ENCODE peak calls at places on chromosomes 16 and 17, in five cellular contexts. L is MCF 10A, M is astrocyte of the cerebellum, A is neural progenitor cell, N is spleen. K is an unnamed sample.

GRCh38 chr16:31052131-31052530 is 18.8 kb downstream of the STX4 start:
- DNase-seq in L (peak), A (no peak), N (no peak), M (peak), K (no peak)

GRCh38 chr16:15993128-15993527 is 43.7 kb downstream of the ABCC1 start:
- DNase-seq in N (no peak), L (no peak), M (no peak), A (no peak), K (no peak)

GRCh38 chr17:69978056-69978646 is 96.9 kb upstream of the KCNJ16 start:
- DNase-seq in A (no peak), N (no peak), M (no peak), L (no peak), K (no peak)

GRCh38 chr16:66590322-66590721 is 11.1 kb downstream of the CMTM2 start:
- DNase-seq in L (no peak), M (no peak), N (no peak), A (no peak), K (no peak)

GRCh38 chr17:48723555-48724239 is 712 bp downstream of the PRAC2 start:
- DNase-seq in N (no peak), M (no peak), L (no peak), A (peak), K (no peak)

GRCh38 chr16:53417011-53417410 is 17.3 kb upstream of the RBL2 start:
- DNase-seq in N (no peak), L (peak), A (no peak), M (no peak), K (no peak)

GRCh38 chr17:75893305-75894048 is 3.3 kb downstream of the TRIM65 start:
- DNase-seq in L (no peak), A (no peak), M (no peak), N (no peak), K (no peak)

GRCh38 chr16:67055712-67056487 is 27.0 kb downstream of the CBFB start:
- DNase-seq in N (no peak), A (no peak), M (peak), L (peak), K (no peak)

GRCh38 chr17:31778538-31778937 is 80.5 kb downstream of the COPRS start:
- DNase-seq in N (no peak), L (no peak), M (no peak), A (no peak), K (no peak)

GRCh38 chr16:3669067-3669466 is 14.6 kb downstream of the DNASE1 start:
- DNase-seq in A (no peak), L (no peak), M (no peak), N (no peak), K (no peak)

GRCh38 chr17:70127221-70127873 is 42.0 kb upstream of the KCNJ2 start:
- DNase-seq in L (no peak), A (no peak), M (no peak), N (no peak), K (no peak)

GRCh38 chr17:71975998-71976649 is 144.7 kb upstream of the SOX9 start:
- DNase-seq in N (no peak), L (peak), A (peak), M (peak), K (peak)

GRCh38 chr17:75319818-75320691 is 30.8 kb upstream of the SLC25A19 start:
- DNase-seq in M (peak), A (no peak), N (peak), L (no peak), K (no peak)

GRCh38 chr16:1821861-1822611 is 4.6 kb downstream of the HAGH start:
- DNase-seq in L (no peak), M (no peak), N (peak), A (no peak), K (no peak)

GRCh38 chr17:42200702-42201101 is 6.4 kb upstream of the GHDC start:
- DNase-seq in L (no peak), M (no peak), A (no peak), N (no peak), K (no peak)

GRCh38 chr17:61484174-61484573 is 32.0 kb downstream of the TBX4 start:
- DNase-seq in M (no peak), A (no peak), L (no peak), N (no peak), K (no peak)

GRCh38 chr17:54046570-54046969 is 223.8 kb downstream of the KIF2B start:
- DNase-seq in A (no peak), M (no peak), L (no peak), N (no peak), K (no peak)

GRCh38 chr17:47665655-47666054 is 15.9 kb downstream of the KPNB1 start:
- DNase-seq in M (no peak), L (peak), A (no peak), N (no peak), K (no peak)

GRCh38 chr16:24132048-24132796 is 123.9 kb upstream of the CACNG3 start:
- DNase-seq in L (no peak), A (no peak), N (no peak), M (no peak), K (no peak)

GRCh38 chr16:24131294-24131693 is 124.8 kb upstream of the CACNG3 start:
- DNase-seq in L (no peak), A (no peak), M (no peak), N (no peak), K (no peak)

GRCh38 chr16:24132797-24133155 is 123.4 kb upstream of the CACNG3 start:
- DNase-seq in M (no peak), N (no peak), A (no peak), L (no peak), K (no peak)

GRCh38 chr16:24130494-24131085 is 125.5 kb upstream of the CACNG3 start:
- DNase-seq in M (no peak), A (peak), L (no peak), N (no peak), K (no peak)

DNA sequence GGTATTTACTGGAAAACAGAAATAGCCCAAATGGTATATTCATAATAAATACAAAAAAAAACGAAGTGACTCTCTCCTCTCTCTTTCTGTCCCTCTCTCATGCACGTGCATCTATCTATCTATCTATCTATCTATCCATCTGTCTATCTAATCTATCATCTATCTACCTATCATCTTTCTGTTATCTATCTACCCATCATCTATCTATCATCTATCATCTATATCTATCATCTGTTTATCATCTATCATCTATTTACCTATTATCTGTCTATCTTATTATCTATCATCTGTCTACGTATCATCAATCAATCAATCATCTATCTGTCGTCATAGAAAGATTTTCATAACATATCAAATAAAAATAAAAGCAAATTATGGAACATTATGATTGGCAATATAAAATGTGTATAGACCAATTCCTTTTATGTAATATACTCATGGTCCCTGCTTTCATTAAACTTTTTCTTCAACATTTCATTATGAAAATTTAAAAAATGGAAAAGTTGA is 126.7 kb upstream of the CACNG3 start:
- DNase-seq in N (no peak), M (no peak), A (no peak), L (no peak), K (no peak)
- TF ChIP-seq CTCF in N (no peak), M (no peak), A (no peak), L (no peak), K (no peak)

DNA sequence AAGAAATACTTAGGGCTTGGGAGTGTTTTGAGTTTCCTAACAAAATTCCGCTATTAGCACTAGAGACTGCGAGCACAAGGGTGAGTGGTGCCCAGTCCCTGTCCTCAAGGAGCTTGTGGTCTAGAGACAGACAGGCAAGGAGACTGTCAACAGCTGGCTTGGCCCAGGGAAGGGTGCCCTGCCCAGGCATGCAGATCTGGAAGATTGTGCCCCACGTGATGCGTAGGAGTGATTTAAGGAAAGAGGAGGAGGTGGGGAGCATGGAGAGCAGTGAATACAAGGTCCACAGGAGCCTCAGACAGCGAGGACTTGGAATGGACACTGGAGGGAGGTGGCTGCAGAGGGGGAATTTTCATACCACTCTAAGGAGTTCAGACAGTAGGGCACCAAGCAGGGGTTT is 25.0 kb downstream of the SCPEP1 start:
- DNase-seq in A (no peak), L (peak), N (no peak), M (no peak), K (no peak)
- TF ChIP-seq CTCF in A (no peak), L (no peak), N (no peak), M (no peak), K (no peak)

GRCh38 chr17:19763416-19763815 is 15.3 kb upstream of the ALDH3A1 start:
- DNase-seq in M (no peak), A (no peak), N (peak), L (no peak), K (no peak)

GRCh38 chr17:19766016-19766415 is 17.9 kb upstream of the ALDH3A1 start:
- DNase-seq in N (no peak), L (no peak), A (no peak), M (no peak), K (no peak)

GRCh38 chr17:19769946-19770652 is 22.0 kb upstream of the ALDH3A1 start:
- DNase-seq in L (no peak), M (no peak), N (no peak), A (no peak), K (no peak)

GRCh38 chr17:19768046-19768782 is 20.1 kb upstream of the ALDH3A1 start:
- DNase-seq in A (no peak), N (no peak), M (no peak), L (no peak), K (no peak)

DNA sequence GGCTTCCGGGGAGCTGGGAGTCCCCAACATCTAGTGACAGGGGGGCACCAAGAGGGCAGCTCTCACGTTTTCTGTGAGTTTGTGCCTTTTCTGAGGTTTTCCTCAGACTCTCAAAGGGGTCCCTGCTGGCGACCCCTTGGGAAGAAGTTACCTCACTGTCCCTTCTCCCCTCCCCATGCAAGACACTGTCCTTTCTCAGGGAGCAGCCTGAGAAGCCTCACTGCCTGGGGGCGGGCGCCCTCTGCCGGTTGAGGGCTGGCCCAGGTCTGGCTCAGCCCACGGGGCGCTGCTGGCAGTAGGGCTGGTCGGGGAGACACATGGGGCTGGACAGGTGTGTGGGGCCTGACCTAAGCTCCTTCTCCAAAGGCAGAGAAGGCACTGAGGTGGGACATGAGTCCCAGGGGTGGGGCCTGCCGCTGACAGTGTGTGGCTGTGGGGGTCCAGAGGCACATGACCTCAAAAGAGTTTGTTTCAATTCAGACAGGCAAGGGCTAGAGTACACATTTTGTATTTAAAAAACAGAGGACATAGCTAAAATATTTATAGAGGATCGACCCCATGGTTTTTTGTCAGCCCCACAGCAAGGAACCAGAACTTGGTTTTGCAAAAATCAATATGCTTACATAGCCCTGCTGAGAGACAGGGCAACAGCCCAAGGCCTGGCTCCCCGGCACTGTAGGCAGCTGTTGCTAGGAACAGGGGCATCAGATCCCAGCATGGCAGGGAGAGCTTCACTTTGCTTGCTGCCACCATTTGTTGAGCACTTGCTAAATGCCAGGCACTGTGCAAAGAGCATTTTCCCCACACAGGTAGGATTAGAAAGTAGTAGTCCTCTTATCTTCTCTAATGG is 18.5 kb upstream of the ALDH3A1 start:
- DNase-seq in L (peak), M (no peak), N (peak), A (peak), K (peak)
- TF ChIP-seq CTCF in L (peak), M (peak), N (peak), A (peak), K (peak)

GRCh38 chr16:5505093-5505887 is 407.7 kb upstream of the EEF2KMT start:
- DNase-seq in N (no peak), M (no peak), L (no peak), A (no peak), K (no peak)

GRCh38 chr16:5500526-5500925 is 402.9 kb upstream of the EEF2KMT start:
- DNase-seq in N (no peak), L (no peak), A (no peak), M (no peak), K (no peak)

GRCh38 chr16:5502944-5503343 is 405.3 kb upstream of the EEF2KMT start:
- DNase-seq in L (no peak), N (no peak), A (no peak), M (no peak), K (no peak)

GRCh38 chr16:5504028-5504758 is 406.6 kb upstream of the EEF2KMT start:
- DNase-seq in M (peak), A (no peak), N (no peak), L (no peak), K (no peak)

DNA sequence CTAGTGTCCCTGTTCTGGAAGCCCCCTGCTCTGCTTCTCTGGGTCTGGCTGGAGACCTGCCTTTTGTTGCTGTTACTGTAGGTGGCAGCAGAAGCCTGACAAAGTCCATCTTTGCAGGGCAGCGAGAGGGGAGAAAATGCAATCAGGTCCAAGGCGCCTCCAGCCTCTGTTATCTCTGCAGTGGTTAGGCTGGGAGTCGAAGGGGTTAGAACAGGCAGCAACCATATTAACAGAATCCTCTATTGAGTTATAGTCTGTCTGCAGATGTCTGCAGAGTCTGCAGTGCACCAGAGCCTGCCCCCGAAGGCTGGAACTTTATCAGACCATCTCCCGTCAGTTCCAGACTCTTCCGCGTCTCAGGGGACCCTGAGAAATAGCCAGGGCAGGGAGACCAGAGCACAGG is 404.9 kb upstream of the EEF2KMT start:
- DNase-seq in N (no peak), M (peak), A (peak), L (no peak), K (peak)
- TF ChIP-seq CTCF in N (no peak), M (peak), A (peak), L (no peak), K (peak)

GRCh38 chr17:65554568-65555223 is 6.8 kb downstream of the AXIN2 start:
- DNase-seq in L (no peak), N (no peak), M (no peak), A (peak), K (no peak)
- TF ChIP-seq CTCF in L (no peak), N (no peak), M (peak), A (peak), K (no peak)

K was measured in glutamatergic neuron.